ENCODE peak calls at places on chromosome 4, in four cellular contexts. H, E, X and B are unnamed samples.

GRCh38 chr4:150886597-150886996 is 128.5 kb downstream of the LRBA start:
- DNase-seq in H (no peak), X (no peak), E (peak), B (no peak)

GRCh38 chr4:113978105-113978504 is 1.3 kb downstream of the ARSJ start:
- DNase-seq in X (no peak), H (no peak), E (no peak), B (no peak)

GRCh38 chr4:65789850-65790249 is 119.6 kb upstream of the EPHA5 start:
- DNase-seq in X (no peak), H (no peak), E (no peak), B (no peak)

GRCh38 chr4:138644322-138644721 is 371.3 kb upstream of the NOCT start:
- DNase-seq in X (no peak), E (no peak), H (no peak), B (no peak)

GRCh38 chr4:164933244-164933643 is 44.2 kb downstream of the TRIM61 start:
- DNase-seq in E (no peak), X (no peak), H (no peak), B (no peak)

GRCh38 chr4:118351851-118352827 is 664 bp downstream of the PRSS12 start:
- DNase-seq in E (no peak), X (no peak), H (peak), B (no peak)

GRCh38 chr4:128338634-128339355 is 51.2 kb upstream of the PGRMC2 start:
- DNase-seq in E (peak), X (peak), H (no peak), B (peak)

GRCh38 chr4:40233227-40233626 is 36.4 kb downstream of the RHOH start:
- DNase-seq in H (no peak), X (no peak), E (no peak), B (no peak)

GRCh38 chr4:81698536-81698935 is 226.8 kb upstream of the RASGEF1B start:
- DNase-seq in H (peak), E (no peak), X (no peak), B (no peak)

GRCh38 chr4:153555730-153556440 is 89.7 kb downstream of the TMEM131L start:
- DNase-seq in X (no peak), H (peak), E (peak), B (no peak)

GRCh38 chr4:4439782-4440181 is 52.9 kb downstream of the NSG1 start:
- DNase-seq in E (peak), X (no peak), H (no peak), B (no peak)

GRCh38 chr4:174256277-174256713 is 27.2 kb downstream of the FBXO8 start:
- DNase-seq in E (peak), H (no peak), X (peak), B (no peak)

GRCh38 chr4:3135155-3136011 is 60.9 kb downstream of the HTT start:
- DNase-seq in E (peak), X (no peak), H (no peak), B (no peak)

GRCh38 chr4:158682071-158682470 is 10.0 kb downstream of the ETFDH start:
- DNase-seq in X (no peak), E (no peak), H (no peak), B (no peak)

GRCh38 chr4:155604718-155605601 is 61.7 kb upstream of the GUCY1A1 start:
- DNase-seq in H (no peak), X (peak), E (peak), B (no peak)

GRCh38 chr4:68865178-68865638 is 49.4 kb downstream of the UGT2B10 start:
- DNase-seq in E (no peak), X (no peak), H (no peak), B (no peak)

GRCh38 chr4:140863187-140863586 is 107.0 kb upstream of the TBC1D9 start:
- DNase-seq in X (no peak), H (no peak), E (peak), B (no peak)

GRCh38 chr4:100421356-100421978 is 96.4 kb downstream of the EMCN start:
- DNase-seq in X (no peak), H (peak), E (peak), B (no peak)

GRCh38 chr4:53914313-53915016 is 149.9 kb downstream of the CHIC2 start:
- DNase-seq in E (peak), H (no peak), X (peak), B (peak)

GRCh38 chr4:10123227-10124101 is 6.9 kb upstream of the WDR1 start:
- DNase-seq in E (peak), X (no peak), H (no peak), B (no peak)

GRCh38 chr4:117477925-117478324 is 392.5 kb upstream of the TRAM1L1 start:
- DNase-seq in H (no peak), X (no peak), E (no peak), B (no peak)

GRCh38 chr4:117481742-117482141 is 396.4 kb upstream of the TRAM1L1 start:
- DNase-seq in X (no peak), E (no peak), H (no peak), B (no peak)

GRCh38 chr4:46505131-46505530 is 115.2 kb upstream of the GABRA2 start:
- DNase-seq in H (no peak), X (no peak), E (no peak), B (no peak)

GRCh38 chr4:5458676-5459075 is 249.7 kb downstream of the EVC2 start:
- DNase-seq in E (no peak), X (no peak), H (no peak), B (no peak)

GRCh38 chr4:5462254-5462835 is 246.0 kb downstream of the EVC2 start:
- DNase-seq in X (no peak), E (no peak), H (no peak), B (no peak)

GRCh38 chr4:5459236-5459635 is 249.1 kb downstream of the EVC2 start:
- DNase-seq in E (no peak), H (no peak), X (no peak), B (no peak)

GRCh38 chr4:5461477-5461876 is 246.9 kb downstream of the EVC2 start:
- DNase-seq in H (no peak), X (no peak), E (no peak), B (no peak)

GRCh38 chr4:5460106-5460801 is 248.1 kb downstream of the EVC2 start:
- DNase-seq in E (peak), H (peak), X (no peak), B (no peak)
- TF ChIP-seq CTCF in E (peak), H (peak), X (peak), B (peak)

GRCh38 chr4:21949073-21949457 is 493 bp upstream of the KCNIP4 start:
- DNase-seq in X (no peak), E (peak), H (peak), B (no peak)
- H3K4me3 ChIP-seq in X (peak), E (peak), H (peak), B (no peak)

DNA sequence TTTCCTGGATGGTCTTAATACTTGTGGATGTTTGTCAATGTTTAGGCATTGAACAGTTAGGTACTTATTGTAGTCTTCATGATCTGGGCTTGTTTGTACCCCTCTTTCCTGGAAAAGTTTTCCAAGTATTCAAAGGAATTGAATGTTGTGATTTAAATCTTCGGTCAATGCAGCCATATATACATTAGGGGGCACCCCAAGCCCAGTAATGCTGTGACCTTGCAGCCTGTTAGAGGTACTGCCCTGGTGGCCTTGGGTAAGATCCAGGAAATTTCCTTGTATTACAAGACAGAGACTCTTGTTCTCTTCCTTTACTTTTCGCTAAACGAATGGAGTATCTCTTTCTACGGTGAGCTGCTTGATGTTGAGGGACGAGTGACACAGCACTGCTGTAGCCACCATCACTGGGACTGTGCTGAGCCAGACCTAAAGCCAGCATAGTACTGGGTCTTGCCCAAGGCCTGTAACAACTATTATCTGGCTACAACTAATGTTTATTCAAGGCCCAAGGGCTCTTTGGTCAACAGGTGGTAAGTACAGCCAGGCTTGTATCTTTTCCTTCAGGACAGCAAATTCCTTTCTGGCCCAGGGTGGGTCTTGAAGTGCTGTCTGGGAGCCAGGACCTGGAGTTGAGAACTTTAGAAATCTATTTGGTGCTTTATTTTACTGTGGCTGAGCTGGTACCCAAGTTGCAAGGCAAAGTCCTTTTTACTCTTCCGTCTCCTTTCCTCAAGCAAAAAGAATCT is 118.3 kb upstream of the ATOH1 start:
- DNase-seq in H (peak), X (no peak), E (no peak), B (no peak)
- TF ChIP-seq CTCF in H (no peak), X (no peak), E (no peak), B (no peak)

GRCh38 chr4:184383497-184384055 is 90.8 kb downstream of the IRF2 start:
- DNase-seq in X (peak), H (no peak), E (peak), B (peak)
- H3K4me3 ChIP-seq in X (peak), H (no peak), E (peak), B (peak)

GRCh38 chr4:76312457-76312856 is 5.9 kb downstream of the STBD1 start:
- DNase-seq in E (no peak), X (no peak), H (no peak), B (no peak)
- TF ChIP-seq CTCF in E (no peak), X (no peak), H (no peak), B (no peak)

GRCh38 chr4:1055721-1056590 is 44.5 kb downstream of the FGFRL1 start:
- DNase-seq in H (no peak), X (no peak), E (peak), B (no peak)
- H3K4me3 ChIP-seq in H (no peak), X (no peak), E (no peak), B (no peak)

GRCh38 chr4:185128272-185129119 is 14.6 kb upstream of the SLC25A4 start:
- DNase-seq in E (peak), H (peak), X (no peak), B (no peak)
- TF ChIP-seq CTCF in E (peak), H (peak), X (no peak), B (no peak)

GRCh38 chr4:37889849-37890500 is 909 bp upstream of the TBC1D1 start:
- DNase-seq in X (no peak), E (no peak), H (no peak), B (no peak)
- H3K4me3 ChIP-seq in X (peak), E (peak), H (peak), B (peak)

GRCh38 chr4:54967289-54967688 is 158.1 kb downstream of the KDR start:
- DNase-seq in H (no peak), X (no peak), E (no peak), B (no peak)

GRCh38 chr4:54976682-54977081 is 148.7 kb downstream of the KDR start:
- DNase-seq in X (no peak), H (peak), E (no peak), B (no peak)

GRCh38 chr4:54971474-54971950 is 153.9 kb downstream of the KDR start:
- DNase-seq in E (peak), X (no peak), H (peak), B (no peak)
- TF ChIP-seq CTCF in E (peak), X (peak), H (peak), B (peak)